ENCODE peak calls at places on chromosomes 4 and X, in eight cellular contexts. N is ascending aorta, H is endothelial cell, V is SK-N-SH, U is GM12865, X is A549, A is nephron progenitor cell, L is GM10248. D is an unnamed sample.

GRCh38 chrX:14943963-14944362 is 70.7 kb downstream of the MOSPD2 start:
- DNase-seq in N (no peak), H (no peak), V (no peak), U (no peak), X (no peak), A (no peak), L (no peak), D (no peak)

GRCh38 chr4:17447056-17447455 is 64.8 kb downstream of the QDPR start:
- DNase-seq in N (no peak), H (no peak), V (no peak), U (no peak), X (no peak), A (no peak), L (no peak), D (no peak)

GRCh38 chrX:47484885-47485284 is 1.9 kb upstream of the ZNF41 start:
- DNase-seq in N (no peak), H (no peak), V (no peak), U (no peak), X (no peak), A (no peak), L (no peak), D (no peak)

GRCh38 chrX:119071381-119071780 is 1.4 kb upstream of the CT47C1 start:
- DNase-seq in N (no peak), H (no peak), V (no peak), U (peak), X (no peak), A (no peak), L (peak), D (peak)

GRCh38 chr4:176579233-176579632 is 213.5 kb downstream of the VEGFC start:
- DNase-seq in N (no peak), H (no peak), V (no peak), U (no peak), X (peak), A (no peak), L (no peak), D (no peak)

GRCh38 chrX:41799661-41800060 is 75.7 kb downstream of the GPR82 start:
- DNase-seq in N (no peak), H (no peak), V (no peak), U (no peak), X (no peak), A (no peak), L (no peak), D (no peak)

GRCh38 chr4:110518889-110519490 is 43.0 kb downstream of the ENPEP start:
- DNase-seq in N (no peak), H (peak), V (peak), U (peak), X (peak), A (peak), L (no peak), D (peak)

GRCh38 chr4:53640576-53641459 is 49.5 kb upstream of the LNX1 start:
- DNase-seq in N (no peak), H (no peak), V (no peak), U (peak), X (no peak), A (no peak), L (peak), D (peak)

GRCh38 chr4:44319129-44319528 is 129.5 kb downstream of the KCTD8 start:
- DNase-seq in N (no peak), H (no peak), V (no peak), U (no peak), X (no peak), A (no peak), L (no peak), D (no peak)

GRCh38 chr4:102343964-102344519 is 1.2 kb downstream of the SLC39A8 start:
- DNase-seq in N (no peak), H (no peak), V (no peak), U (no peak), X (no peak), A (no peak), L (no peak), D (no peak)

GRCh38 chr4:11904117-11904535 is 475.4 kb upstream of the HS3ST1 start:
- DNase-seq in N (no peak), H (no peak), V (no peak), U (no peak), X (peak), A (no peak), L (no peak), D (no peak)

GRCh38 chr4:32249040-32249439 is 1528.9 kb downstream of the PCDH7 start:
- DNase-seq in N (no peak), H (no peak), V (no peak), U (no peak), X (no peak), A (no peak), L (no peak), D (no peak)

GRCh38 chr4:113080050-113080449 is 30.6 kb downstream of the ANK2 start:
- DNase-seq in N (no peak), H (no peak), V (no peak), U (no peak), X (peak), A (no peak), L (no peak), D (no peak)

GRCh38 chr4:61923179-61923578 is 723.1 kb downstream of the ADGRL3 start:
- DNase-seq in N (no peak), H (no peak), V (no peak), U (no peak), X (no peak), A (no peak), L (no peak), D (no peak)

GRCh38 chrX:115547448-115547847 is 13.5 kb upstream of the PLS3 start:
- DNase-seq in N (no peak), H (no peak), V (no peak), U (no peak), X (no peak), A (no peak), L (no peak), D (no peak)
- TF ChIP-seq CTCF in N (peak), H (no peak), V (peak), U (no peak), X (peak), A (no peak), L (no peak), D (no peak)

DNA sequence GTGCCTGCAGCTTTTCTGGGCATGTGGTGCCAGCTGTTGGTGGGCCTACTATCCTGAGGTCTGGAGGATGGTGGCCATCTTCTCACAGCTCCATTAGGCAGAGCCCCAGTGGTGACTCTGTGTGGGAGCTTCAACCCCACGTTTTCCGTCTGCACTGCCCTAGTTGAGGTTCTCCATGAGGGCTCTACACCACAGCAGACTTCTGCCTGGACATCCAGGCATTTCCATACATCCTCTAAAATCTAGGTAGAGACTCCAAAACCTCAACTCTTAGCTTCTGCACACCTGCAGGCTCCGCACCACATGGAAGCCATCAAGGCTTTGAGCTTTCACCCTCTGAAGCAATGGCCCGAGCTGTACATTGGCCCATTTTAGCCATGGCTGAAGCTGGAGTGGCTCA is 153.3 kb upstream of the PGRMC2 start:
- DNase-seq in N (no peak), H (no peak), V (no peak), U (no peak), X (no peak), A (no peak), L (no peak), D (no peak)
- TF ChIP-seq CTCF in N (no peak), H (no peak), V (no peak), U (no peak), X (no peak), A (no peak), L (no peak), D (no peak)

GRCh38 chrX:58025979-58026378 is 115.7 kb upstream of the ZXDA start:
- DNase-seq in N (no peak), H (no peak), V (peak), U (peak), X (peak), A (no peak), L (peak), D (peak)
- TF ChIP-seq CTCF in N (peak), H (no peak), V (peak), U (peak), X (peak), A (no peak), L (peak), D (peak)

GRCh38 chr4:140609548-140610425 is 41.0 kb upstream of the UCP1 start:
- DNase-seq in N (no peak), H (no peak), V (peak), U (peak), X (peak), A (peak), L (peak), D (peak)
- TF ChIP-seq CTCF in N (peak), H (peak), V (peak), U (peak), X (peak), A (peak), L (peak), D (peak)

GRCh38 chr4:15004701-15005301 is 2.5 kb downstream of the CPEB2 start:
- DNase-seq in N (peak), H (peak), V (peak), U (peak), X (peak), A (peak), L (peak), D (peak)

GRCh38 chr4:15003891-15004700 is 1.8 kb downstream of the CPEB2 start:
- DNase-seq in N (peak), H (peak), V (peak), U (peak), X (no peak), A (peak), L (peak), D (peak)

GRCh38 chr4:15007201-15007600 is 4.9 kb downstream of the CPEB2 start:
- DNase-seq in N (no peak), H (no peak), V (peak), U (no peak), X (peak), A (no peak), L (no peak), D (no peak)

GRCh38 chr4:15005474-15006115 is 3.3 kb downstream of the CPEB2 start:
- DNase-seq in N (no peak), H (no peak), V (no peak), U (no peak), X (no peak), A (no peak), L (no peak), D (no peak)

DNA sequence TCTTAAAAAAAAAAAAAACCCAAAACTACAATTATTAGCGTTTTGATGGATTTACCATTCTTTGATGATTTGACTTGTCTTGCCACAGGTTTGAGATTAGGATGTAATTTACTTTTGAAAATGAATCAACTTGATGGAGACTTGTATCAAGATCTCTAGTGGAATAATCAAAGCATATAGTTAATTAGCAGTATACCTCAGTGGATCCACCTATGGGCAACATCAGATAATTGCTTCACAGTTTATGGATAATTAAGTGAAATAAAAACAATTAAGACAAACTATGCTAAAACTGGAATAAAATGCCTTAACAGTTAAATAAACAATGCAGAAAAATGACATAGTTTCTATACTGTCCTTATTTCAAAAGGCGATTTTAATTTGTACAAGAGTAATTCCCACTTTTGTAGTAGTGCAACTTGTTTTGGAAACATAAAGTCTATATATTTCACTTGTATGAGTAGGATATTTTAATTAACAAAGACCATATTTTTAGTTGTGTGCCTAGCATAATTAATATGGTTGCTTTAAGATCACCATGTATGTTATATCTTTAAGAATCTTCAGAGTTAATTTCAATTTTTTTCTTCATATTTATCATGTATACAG is 4.2 kb downstream of the CPEB2 start:
- DNase-seq in N (no peak), H (no peak), V (no peak), U (peak), X (no peak), A (no peak), L (peak), D (peak)
- TF ChIP-seq CTCF in N (no peak), H (peak), V (peak), U (peak), X (no peak), A (no peak), L (peak), D (peak)

DNA sequence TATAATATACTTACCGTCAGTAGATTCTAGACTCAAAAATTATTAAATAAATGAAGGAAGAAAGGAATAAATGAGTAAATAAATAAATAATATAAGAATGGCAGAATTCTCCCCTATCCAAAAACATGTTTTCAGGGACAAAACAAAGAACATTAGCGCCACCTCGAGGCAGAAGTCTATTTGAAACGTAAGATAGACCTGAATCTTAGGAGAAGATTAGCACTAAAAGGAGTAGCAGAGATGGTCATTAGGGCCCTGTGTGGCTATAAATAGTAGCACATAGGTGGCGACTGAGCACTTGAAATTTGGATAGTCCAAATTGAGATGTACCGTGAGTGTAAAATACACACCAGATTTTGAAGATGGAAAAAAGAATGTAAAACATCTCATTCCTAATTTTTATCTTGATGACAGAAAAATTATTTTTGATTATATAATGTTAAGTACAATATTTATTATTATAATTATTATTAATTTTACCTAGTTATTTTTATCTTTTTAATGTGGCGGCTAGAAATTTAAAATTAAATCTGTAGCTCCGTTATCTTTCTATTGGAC is 24.3 kb upstream of the SRD5A3 start:
- DNase-seq in N (peak), H (peak), V (peak), U (peak), X (peak), A (peak), L (peak), D (peak)
- TF ChIP-seq CTCF in N (peak), H (peak), V (peak), U (peak), X (peak), A (peak), L (peak), D (peak)